ENCODE peak calls at places on chromosomes 11 and 22, in six cellular contexts. R is Calu3, U is uterus, J is gastrocnemius medialis, Z is glutamatergic neuron, W is kidney. B is an unnamed sample.
A peak's percentile ranks its signal among the peaks of the same experiment; 100 is the strongest.

GRCh38 chr22:50218996-50219727 is 18.4 kb downstream of the SELENOO start:
- DNase-seq in R (no peak), U (peak; percentile 82), J (peak; percentile 87), Z (no peak), W (peak; percentile 90), B (no peak)

GRCh38 chr11:8671651-8672062 is 10.8 kb downstream of the TRIM66 start:
- DNase-seq in R (no peak), U (peak; percentile 54), J (no peak), Z (no peak), W (no peak), B (no peak)

GRCh38 chr11:28833670-28834069 is 725.5 kb downstream of the METTL15 start:
- DNase-seq in R (peak; percentile 53), U (no peak), J (no peak), Z (no peak), W (no peak), B (no peak)

GRCh38 chr11:133649059-133649458 is 116.8 kb upstream of the OPCML start:
- DNase-seq in R (no peak), U (no peak), J (no peak), Z (no peak), W (no peak), B (no peak)

GRCh38 chr22:24894220-24894975 is 52.1 kb downstream of the LHFPL7 start:
- DNase-seq in R (peak; percentile 89), U (peak; percentile 66), J (peak; percentile 95), Z (no peak), W (peak; percentile 95), B (no peak)

GRCh38 chr11:65506770-65507485 is 8.1 kb downstream of the MALAT1 start:
- DNase-seq in R (peak; percentile 43), U (no peak), J (peak; percentile 63), Z (no peak), W (peak; percentile 65), B (peak; percentile 48)

GRCh38 chr11:2206291-2206690 is 34.7 kb upstream of the TH start:
- DNase-seq in R (no peak), U (peak; percentile 4), J (no peak), Z (no peak), W (peak; percentile 54), B (peak; percentile 8)

GRCh38 chr11:109845437-109845836 is 247.8 kb upstream of the ZC3H12C start:
- DNase-seq in R (no peak), U (no peak), J (no peak), Z (no peak), W (no peak), B (no peak)

GRCh38 chr11:14773755-14774154 is 118.3 kb downstream of the CYP2R1 start:
- DNase-seq in R (peak; percentile 2), U (no peak), J (no peak), Z (no peak), W (no peak), B (no peak)

GRCh38 chr22:21712751-21713427 is 22.7 kb downstream of the YPEL1 start:
- DNase-seq in R (peak; percentile 69), U (peak; percentile 67), J (peak; percentile 62), Z (peak; percentile 58), W (no peak), B (peak; percentile 59)

GRCh38 chr11:3237119-3237518 is 4.9 kb upstream of the MRGPRE start:
- DNase-seq in R (no peak), U (no peak), J (no peak), Z (no peak), W (no peak), B (no peak)

GRCh38 chr11:100929377-100929776 is 200.2 kb downstream of the PGR start:
- DNase-seq in R (no peak), U (no peak), J (no peak), Z (no peak), W (no peak), B (no peak)

GRCh38 chr11:92380882-92381281 is 156.3 kb downstream of the FAT3 start:
- DNase-seq in R (no peak), U (no peak), J (no peak), Z (no peak), W (no peak), B (no peak)

GRCh38 chr11:64383580-64383979 is 24.6 kb downstream of the RPS6KA4 start:
- DNase-seq in R (no peak), U (no peak), J (no peak), Z (no peak), W (no peak), B (no peak)

GRCh38 chr11:66231561-66231960 is 36.9 kb upstream of the RAB1B start:
- DNase-seq in R (no peak), U (no peak), J (no peak), Z (no peak), W (no peak), B (no peak)

GRCh38 chr11:69541501-69542313 is 60.2 kb downstream of the LINC01488 start:
- DNase-seq in R (peak; percentile 23), U (no peak), J (no peak), Z (no peak), W (no peak), B (no peak)

GRCh38 chr11:128686045-128686741 is 7.7 kb upstream of the FLI1 start:
- DNase-seq in R (no peak), U (no peak), J (no peak), Z (peak; percentile 21), W (peak; percentile 52), B (no peak)

GRCh38 chr11:2778630-2779498 is 79.1 kb upstream of the KCNQ1OT1 start:
- DNase-seq in R (peak; percentile 68), U (peak; percentile 83), J (peak; percentile 95), Z (peak; percentile 49), W (peak; percentile 93), B (peak; percentile 12)

GRCh38 chr22:17009640-17010291 is 1.7 kb upstream of the GAB4 start:
- DNase-seq in R (no peak), U (no peak), J (no peak), Z (no peak), W (no peak), B (no peak)

GRCh38 chr11:4093519-4094347 is 866 bp upstream of the RRM1 start:
- DNase-seq in R (no peak), U (no peak), J (no peak), Z (no peak), W (no peak), B (no peak)

GRCh38 chr11:65793144-65793581 is 6.3 kb downstream of the OVOL1 start:
- DNase-seq in R (peak; percentile 76), U (no peak), J (no peak), Z (no peak), W (peak; percentile 96), B (no peak)

GRCh38 chr11:93741882-93742226 is 382 bp downstream of the C11orf54 start:
- DNase-seq in R (peak; percentile 44), U (no peak), J (peak; percentile 87), Z (no peak), W (no peak), B (peak; percentile 19)

GRCh38 chr11:13462311-13462927 is 603 bp downstream of the BTBD10 start:
- DNase-seq in R (peak; percentile 66), U (no peak), J (no peak), Z (peak; percentile 83), W (no peak), B (no peak)

GRCh38 chr11:121291896-121292502 is 572 bp upstream of the SC5D start:
- DNase-seq in R (no peak), U (no peak), J (no peak), Z (no peak), W (no peak), B (no peak)

DNA sequence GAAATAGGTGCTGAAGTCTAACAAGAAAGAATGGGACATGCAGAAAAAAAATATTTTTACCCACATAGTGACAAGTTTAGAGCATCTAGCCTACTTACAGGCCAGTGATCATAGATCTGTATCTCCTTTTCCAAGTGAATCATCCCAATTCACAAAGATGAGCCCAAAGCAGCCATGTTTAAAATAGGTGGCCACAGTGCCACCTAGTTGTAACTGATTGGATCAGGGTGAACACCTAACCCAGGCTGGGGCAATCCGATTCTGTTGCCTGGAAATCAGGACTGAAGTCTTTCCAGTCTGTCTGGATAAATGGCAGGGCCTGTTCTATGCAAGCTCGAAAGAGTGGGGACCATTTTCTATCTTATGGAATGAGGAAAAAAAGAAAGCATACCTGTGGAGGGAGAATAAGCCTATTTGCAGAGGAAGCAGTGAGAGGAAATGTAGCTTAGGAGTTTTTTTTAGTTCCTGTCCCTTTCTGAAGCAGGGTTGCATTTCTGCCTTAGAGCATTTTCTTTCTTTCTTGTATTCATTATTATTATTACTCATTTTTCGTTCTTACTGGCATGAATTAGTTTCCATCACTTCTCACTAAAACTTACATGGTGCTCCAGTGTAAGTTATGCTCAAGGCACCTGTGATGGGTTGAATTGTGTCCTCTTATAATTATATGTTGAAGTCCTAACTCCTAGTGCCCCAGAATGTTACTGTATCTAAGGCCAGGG is 113.2 kb upstream of the RAG2 start:
- DNase-seq in R (no peak), U (no peak), J (no peak), Z (no peak), W (no peak), B (no peak)
- TF ChIP-seq CTCF in R (no peak), U (no peak), J (no peak), Z (no peak), W (no peak), B (no peak)

GRCh38 chr22:30430933-30431332 is 5.4 kb downstream of the MTFP1 start:
- DNase-seq in R (no peak), U (no peak), J (no peak), Z (no peak), W (peak; percentile 39), B (no peak)
- TF ChIP-seq CTCF in R (no peak), U (no peak), J (no peak), Z (no peak), W (no peak), B (no peak)

GRCh38 chr11:68325183-68325893 is 12.9 kb downstream of the LRP5 start:
- DNase-seq in R (no peak), U (no peak), J (no peak), Z (no peak), W (no peak), B (no peak)
- TF ChIP-seq CTCF in R (no peak), U (no peak), J (no peak), Z (no peak), W (no peak), B (no peak)

GRCh38 chr11:294795-295194 is 4.5 kb downstream of the IFITM5 start:
- DNase-seq in R (no peak), U (no peak), J (no peak), Z (peak; percentile 13), W (peak; percentile 68), B (no peak)

GRCh38 chr11:291281-292210 is 2.6 kb downstream of the PGGHG start:
- DNase-seq in R (no peak), U (no peak), J (no peak), Z (peak; percentile 18), W (peak; percentile 66), B (no peak)

GRCh38 chr11:293852-294661 is 5.1 kb downstream of the PGGHG start:
- DNase-seq in R (no peak), U (no peak), J (no peak), Z (peak; percentile 14), W (peak; percentile 73), B (no peak)

GRCh38 chr11:292211-293121 is 3.5 kb downstream of the PGGHG start:
- DNase-seq in R (no peak), U (no peak), J (no peak), Z (peak; percentile 10), W (peak; percentile 75), B (no peak)

DNA sequence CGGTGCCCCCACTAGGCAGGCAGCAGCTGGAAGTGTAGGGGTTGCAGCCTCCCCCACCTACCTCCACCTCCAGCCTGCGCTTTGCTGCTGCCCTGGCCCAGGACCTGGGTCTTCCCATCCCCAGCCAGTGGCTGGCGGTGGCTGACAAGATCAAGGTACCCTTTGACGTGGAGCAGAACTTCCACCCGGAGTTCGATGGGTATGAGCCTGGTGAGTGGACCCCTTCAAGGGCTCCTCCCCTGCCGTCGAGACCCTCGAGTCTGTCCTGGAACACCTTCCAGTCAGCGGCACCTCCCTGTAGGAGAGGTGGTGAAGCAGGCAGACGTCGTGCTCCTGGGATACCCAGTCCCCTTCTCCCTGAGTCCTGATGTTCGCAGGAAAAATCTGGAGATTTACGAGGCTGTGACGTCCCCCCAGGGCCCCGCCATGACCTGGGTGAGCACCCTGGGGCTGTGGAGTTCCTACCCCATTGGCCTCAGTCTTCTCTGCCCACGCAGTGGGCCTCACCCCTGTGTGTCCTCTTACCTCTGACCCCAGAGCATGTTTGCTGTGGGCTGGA is 4.4 kb downstream of the PGGHG start:
- DNase-seq in R (no peak), U (no peak), J (no peak), Z (peak; percentile 5), W (peak; percentile 62), B (no peak)
- TF ChIP-seq CTCF in R (no peak), U (no peak), J (no peak), Z (no peak), W (no peak), B (no peak)

B was measured in natural killer cell.